ENCODE peak calls at places on chromosomes 16 and 17, in ten cellular contexts. One of them, this sample, is unnamed.

GRCh38 chr17:27960183-27960589 is 67.0 kb upstream of the LYRM9 start:
- DNase-seq in mucosa of gallbladder: no peak
- DNase-seq in T-cell: no peak
- DNase-seq in psoas muscle: no peak
- DNase-seq in glomerular endothelial cell: no peak
- DNase-seq in NCI-H2081: no peak
- DNase-seq in stimulated activated effector memory CD8-positive, alpha-beta T cell treated with anti-CD3 and anti-CD28 coated beads, Interleukin-12 subunit alpha, Interleukin-12 subunit beta, amount 100 ng/mL, for 72 hours: no peak
- DNase-seq in C1 segment of cervical spinal cord: no peak
- DNase-seq in putamen: no peak
- DNase-seq in activated T-helper 1 cell treated with anti-CD3 and anti-CD28 coated beads, Interleukin-2, amount 50 U/mL, for 16 hours: no peak
- DNase-seq in this sample: no peak

GRCh38 chr17:50668025-50668837 is 33.5 kb downstream of the ABCC3 start:
- DNase-seq in mucosa of gallbladder: no peak
- DNase-seq in T-cell: no peak
- DNase-seq in psoas muscle: no peak
- DNase-seq in glomerular endothelial cell: no peak
- DNase-seq in NCI-H2081: no peak
- DNase-seq in stimulated activated effector memory CD8-positive, alpha-beta T cell treated with anti-CD3 and anti-CD28 coated beads, Interleukin-12 subunit alpha, Interleukin-12 subunit beta, amount 100 ng/mL, for 72 hours: no peak
- DNase-seq in C1 segment of cervical spinal cord: no peak
- DNase-seq in putamen: no peak
- DNase-seq in activated T-helper 1 cell treated with anti-CD3 and anti-CD28 coated beads, Interleukin-2, amount 50 U/mL, for 16 hours: no peak
- DNase-seq in this sample: no peak

GRCh38 chr17:2336215-2337151 is at the start of gene TSR1:
- DNase-seq in mucosa of gallbladder: peak
- DNase-seq in T-cell: peak
- DNase-seq in psoas muscle: peak
- DNase-seq in glomerular endothelial cell: no peak
- DNase-seq in NCI-H2081: peak
- DNase-seq in stimulated activated effector memory CD8-positive, alpha-beta T cell treated with anti-CD3 and anti-CD28 coated beads, Interleukin-12 subunit alpha, Interleukin-12 subunit beta, amount 100 ng/mL, for 72 hours: peak
- DNase-seq in C1 segment of cervical spinal cord: peak
- DNase-seq in putamen: peak
- DNase-seq in activated T-helper 1 cell treated with anti-CD3 and anti-CD28 coated beads, Interleukin-2, amount 50 U/mL, for 16 hours: peak
- DNase-seq in this sample: peak

GRCh38 chr17:5446786-5447185 is 7.8 kb upstream of the C1QBP start:
- DNase-seq in mucosa of gallbladder: no peak
- DNase-seq in T-cell: no peak
- DNase-seq in psoas muscle: no peak
- DNase-seq in glomerular endothelial cell: no peak
- DNase-seq in NCI-H2081: no peak
- DNase-seq in stimulated activated effector memory CD8-positive, alpha-beta T cell treated with anti-CD3 and anti-CD28 coated beads, Interleukin-12 subunit alpha, Interleukin-12 subunit beta, amount 100 ng/mL, for 72 hours: no peak
- DNase-seq in C1 segment of cervical spinal cord: peak
- DNase-seq in putamen: peak
- DNase-seq in activated T-helper 1 cell treated with anti-CD3 and anti-CD28 coated beads, Interleukin-2, amount 50 U/mL, for 16 hours: no peak
- DNase-seq in this sample: no peak

GRCh38 chr17:67227488-67227887 is 17.5 kb downstream of the HELZ start:
- DNase-seq in mucosa of gallbladder: no peak
- DNase-seq in T-cell: no peak
- DNase-seq in psoas muscle: no peak
- DNase-seq in glomerular endothelial cell: no peak
- DNase-seq in NCI-H2081: no peak
- DNase-seq in stimulated activated effector memory CD8-positive, alpha-beta T cell treated with anti-CD3 and anti-CD28 coated beads, Interleukin-12 subunit alpha, Interleukin-12 subunit beta, amount 100 ng/mL, for 72 hours: no peak
- DNase-seq in C1 segment of cervical spinal cord: no peak
- DNase-seq in putamen: no peak
- DNase-seq in activated T-helper 1 cell treated with anti-CD3 and anti-CD28 coated beads, Interleukin-2, amount 50 U/mL, for 16 hours: no peak
- DNase-seq in this sample: no peak

GRCh38 chr16:47069291-47069690 is 74.5 kb downstream of the NETO2 start:
- DNase-seq in mucosa of gallbladder: no peak
- DNase-seq in T-cell: no peak
- DNase-seq in psoas muscle: no peak
- DNase-seq in glomerular endothelial cell: no peak
- DNase-seq in NCI-H2081: no peak
- DNase-seq in stimulated activated effector memory CD8-positive, alpha-beta T cell treated with anti-CD3 and anti-CD28 coated beads, Interleukin-12 subunit alpha, Interleukin-12 subunit beta, amount 100 ng/mL, for 72 hours: no peak
- DNase-seq in C1 segment of cervical spinal cord: no peak
- DNase-seq in putamen: no peak
- DNase-seq in activated T-helper 1 cell treated with anti-CD3 and anti-CD28 coated beads, Interleukin-2, amount 50 U/mL, for 16 hours: no peak
- DNase-seq in this sample: no peak

GRCh38 chr17:1871743-1872142 is 41.9 kb downstream of the RPA1 start:
- DNase-seq in mucosa of gallbladder: no peak
- DNase-seq in T-cell: peak
- DNase-seq in psoas muscle: no peak
- DNase-seq in glomerular endothelial cell: no peak
- DNase-seq in NCI-H2081: no peak
- DNase-seq in stimulated activated effector memory CD8-positive, alpha-beta T cell treated with anti-CD3 and anti-CD28 coated beads, Interleukin-12 subunit alpha, Interleukin-12 subunit beta, amount 100 ng/mL, for 72 hours: no peak
- DNase-seq in C1 segment of cervical spinal cord: no peak
- DNase-seq in putamen: no peak
- DNase-seq in activated T-helper 1 cell treated with anti-CD3 and anti-CD28 coated beads, Interleukin-2, amount 50 U/mL, for 16 hours: no peak
- DNase-seq in this sample: no peak

GRCh38 chr16:54447606-54448440 is 161.2 kb upstream of the IRX3 start:
- DNase-seq in mucosa of gallbladder: no peak
- DNase-seq in T-cell: no peak
- DNase-seq in psoas muscle: no peak
- DNase-seq in glomerular endothelial cell: no peak
- DNase-seq in NCI-H2081: no peak
- DNase-seq in stimulated activated effector memory CD8-positive, alpha-beta T cell treated with anti-CD3 and anti-CD28 coated beads, Interleukin-12 subunit alpha, Interleukin-12 subunit beta, amount 100 ng/mL, for 72 hours: no peak
- DNase-seq in C1 segment of cervical spinal cord: no peak
- DNase-seq in putamen: peak
- DNase-seq in activated T-helper 1 cell treated with anti-CD3 and anti-CD28 coated beads, Interleukin-2, amount 50 U/mL, for 16 hours: no peak
- DNase-seq in this sample: no peak

GRCh38 chr17:81967533-81968395 is 6.8 kb upstream of the NOTUM start:
- DNase-seq in mucosa of gallbladder: peak
- DNase-seq in T-cell: peak
- DNase-seq in psoas muscle: peak
- DNase-seq in glomerular endothelial cell: no peak
- DNase-seq in NCI-H2081: no peak
- DNase-seq in stimulated activated effector memory CD8-positive, alpha-beta T cell treated with anti-CD3 and anti-CD28 coated beads, Interleukin-12 subunit alpha, Interleukin-12 subunit beta, amount 100 ng/mL, for 72 hours: peak
- DNase-seq in C1 segment of cervical spinal cord: peak
- DNase-seq in putamen: peak
- DNase-seq in activated T-helper 1 cell treated with anti-CD3 and anti-CD28 coated beads, Interleukin-2, amount 50 U/mL, for 16 hours: peak
- DNase-seq in this sample: no peak

GRCh38 chr16:86037999-86038922 is 139.3 kb downstream of the IRF8 start:
- DNase-seq in mucosa of gallbladder: no peak
- DNase-seq in T-cell: no peak
- DNase-seq in psoas muscle: no peak
- DNase-seq in glomerular endothelial cell: no peak
- DNase-seq in NCI-H2081: no peak
- DNase-seq in stimulated activated effector memory CD8-positive, alpha-beta T cell treated with anti-CD3 and anti-CD28 coated beads, Interleukin-12 subunit alpha, Interleukin-12 subunit beta, amount 100 ng/mL, for 72 hours: no peak
- DNase-seq in C1 segment of cervical spinal cord: no peak
- DNase-seq in putamen: no peak
- DNase-seq in activated T-helper 1 cell treated with anti-CD3 and anti-CD28 coated beads, Interleukin-2, amount 50 U/mL, for 16 hours: no peak
- DNase-seq in this sample: no peak

GRCh38 chr17:35743911-35744328 is 9.1 kb downstream of the GAS2L2 start:
- DNase-seq in mucosa of gallbladder: peak
- DNase-seq in T-cell: no peak
- DNase-seq in psoas muscle: no peak
- DNase-seq in glomerular endothelial cell: no peak
- DNase-seq in NCI-H2081: no peak
- DNase-seq in stimulated activated effector memory CD8-positive, alpha-beta T cell treated with anti-CD3 and anti-CD28 coated beads, Interleukin-12 subunit alpha, Interleukin-12 subunit beta, amount 100 ng/mL, for 72 hours: no peak
- DNase-seq in C1 segment of cervical spinal cord: no peak
- DNase-seq in putamen: no peak
- DNase-seq in activated T-helper 1 cell treated with anti-CD3 and anti-CD28 coated beads, Interleukin-2, amount 50 U/mL, for 16 hours: no peak
- DNase-seq in this sample: no peak

GRCh38 chr16:28098171-28098958 is 34.9 kb upstream of the GSG1L start:
- DNase-seq in mucosa of gallbladder: no peak
- DNase-seq in T-cell: no peak
- DNase-seq in psoas muscle: no peak
- DNase-seq in glomerular endothelial cell: no peak
- DNase-seq in NCI-H2081: no peak
- DNase-seq in stimulated activated effector memory CD8-positive, alpha-beta T cell treated with anti-CD3 and anti-CD28 coated beads, Interleukin-12 subunit alpha, Interleukin-12 subunit beta, amount 100 ng/mL, for 72 hours: no peak
- DNase-seq in C1 segment of cervical spinal cord: no peak
- DNase-seq in putamen: no peak
- DNase-seq in activated T-helper 1 cell treated with anti-CD3 and anti-CD28 coated beads, Interleukin-2, amount 50 U/mL, for 16 hours: no peak
- DNase-seq in this sample: no peak

GRCh38 chr16:13038591-13038990 is 137.2 kb downstream of the SHISA9 start:
- DNase-seq in mucosa of gallbladder: no peak
- DNase-seq in T-cell: no peak
- DNase-seq in psoas muscle: no peak
- DNase-seq in glomerular endothelial cell: no peak
- DNase-seq in NCI-H2081: no peak
- DNase-seq in stimulated activated effector memory CD8-positive, alpha-beta T cell treated with anti-CD3 and anti-CD28 coated beads, Interleukin-12 subunit alpha, Interleukin-12 subunit beta, amount 100 ng/mL, for 72 hours: no peak
- DNase-seq in C1 segment of cervical spinal cord: no peak
- DNase-seq in putamen: no peak
- DNase-seq in activated T-helper 1 cell treated with anti-CD3 and anti-CD28 coated beads, Interleukin-2, amount 50 U/mL, for 16 hours: no peak
- DNase-seq in this sample: no peak

GRCh38 chr17:82737981-82738877 is 2.8 kb downstream of the FN3K start:
- DNase-seq in mucosa of gallbladder: no peak
- DNase-seq in T-cell: no peak
- DNase-seq in psoas muscle: peak
- DNase-seq in glomerular endothelial cell: no peak
- DNase-seq in NCI-H2081: no peak
- DNase-seq in stimulated activated effector memory CD8-positive, alpha-beta T cell treated with anti-CD3 and anti-CD28 coated beads, Interleukin-12 subunit alpha, Interleukin-12 subunit beta, amount 100 ng/mL, for 72 hours: no peak
- DNase-seq in C1 segment of cervical spinal cord: peak
- DNase-seq in putamen: peak
- DNase-seq in activated T-helper 1 cell treated with anti-CD3 and anti-CD28 coated beads, Interleukin-2, amount 50 U/mL, for 16 hours: no peak
- DNase-seq in this sample: no peak

GRCh38 chr17:2701996-2702741 is 9.4 kb downstream of the CLUH start:
- DNase-seq in mucosa of gallbladder: no peak
- DNase-seq in T-cell: no peak
- DNase-seq in psoas muscle: peak
- DNase-seq in glomerular endothelial cell: no peak
- DNase-seq in NCI-H2081: no peak
- DNase-seq in stimulated activated effector memory CD8-positive, alpha-beta T cell treated with anti-CD3 and anti-CD28 coated beads, Interleukin-12 subunit alpha, Interleukin-12 subunit beta, amount 100 ng/mL, for 72 hours: no peak
- DNase-seq in C1 segment of cervical spinal cord: no peak
- DNase-seq in putamen: no peak
- DNase-seq in activated T-helper 1 cell treated with anti-CD3 and anti-CD28 coated beads, Interleukin-2, amount 50 U/mL, for 16 hours: no peak
- DNase-seq in this sample: no peak

GRCh38 chr16:53129281-53130192 is 74.7 kb downstream of the CHD9 start:
- DNase-seq in mucosa of gallbladder: no peak
- DNase-seq in T-cell: no peak
- DNase-seq in psoas muscle: no peak
- DNase-seq in glomerular endothelial cell: no peak
- DNase-seq in NCI-H2081: no peak
- DNase-seq in stimulated activated effector memory CD8-positive, alpha-beta T cell treated with anti-CD3 and anti-CD28 coated beads, Interleukin-12 subunit alpha, Interleukin-12 subunit beta, amount 100 ng/mL, for 72 hours: no peak
- DNase-seq in C1 segment of cervical spinal cord: no peak
- DNase-seq in putamen: peak
- DNase-seq in activated T-helper 1 cell treated with anti-CD3 and anti-CD28 coated beads, Interleukin-2, amount 50 U/mL, for 16 hours: no peak
- DNase-seq in this sample: no peak

GRCh38 chr17:36608794-36609497 is 7.6 kb downstream of the MRM1 start:
- DNase-seq in mucosa of gallbladder: peak
- DNase-seq in T-cell: no peak
- DNase-seq in psoas muscle: peak
- DNase-seq in glomerular endothelial cell: no peak
- DNase-seq in NCI-H2081: peak
- DNase-seq in stimulated activated effector memory CD8-positive, alpha-beta T cell treated with anti-CD3 and anti-CD28 coated beads, Interleukin-12 subunit alpha, Interleukin-12 subunit beta, amount 100 ng/mL, for 72 hours: no peak
- DNase-seq in C1 segment of cervical spinal cord: no peak
- DNase-seq in putamen: no peak
- DNase-seq in activated T-helper 1 cell treated with anti-CD3 and anti-CD28 coated beads, Interleukin-2, amount 50 U/mL, for 16 hours: no peak
- DNase-seq in this sample: no peak

GRCh38 chr16:27598921-27599565 is 49.1 kb downstream of the KATNIP start:
- DNase-seq in mucosa of gallbladder: no peak
- DNase-seq in T-cell: no peak
- DNase-seq in psoas muscle: no peak
- DNase-seq in glomerular endothelial cell: no peak
- DNase-seq in NCI-H2081: no peak
- DNase-seq in stimulated activated effector memory CD8-positive, alpha-beta T cell treated with anti-CD3 and anti-CD28 coated beads, Interleukin-12 subunit alpha, Interleukin-12 subunit beta, amount 100 ng/mL, for 72 hours: no peak
- DNase-seq in C1 segment of cervical spinal cord: no peak
- DNase-seq in putamen: no peak
- DNase-seq in activated T-helper 1 cell treated with anti-CD3 and anti-CD28 coated beads, Interleukin-2, amount 50 U/mL, for 16 hours: no peak
- DNase-seq in this sample: no peak

GRCh38 chr16:66878067-66878466 is 2.2 kb upstream of the PDP2 start:
- DNase-seq in mucosa of gallbladder: no peak
- DNase-seq in T-cell: no peak
- DNase-seq in psoas muscle: no peak
- DNase-seq in glomerular endothelial cell: no peak
- DNase-seq in NCI-H2081: no peak
- DNase-seq in stimulated activated effector memory CD8-positive, alpha-beta T cell treated with anti-CD3 and anti-CD28 coated beads, Interleukin-12 subunit alpha, Interleukin-12 subunit beta, amount 100 ng/mL, for 72 hours: peak
- DNase-seq in C1 segment of cervical spinal cord: no peak
- DNase-seq in putamen: no peak
- DNase-seq in activated T-helper 1 cell treated with anti-CD3 and anti-CD28 coated beads, Interleukin-2, amount 50 U/mL, for 16 hours: peak
- DNase-seq in this sample: no peak

GRCh38 chr17:29659155-29659554 is 36.4 kb upstream of the CORO6 start:
- DNase-seq in mucosa of gallbladder: no peak
- DNase-seq in T-cell: no peak
- DNase-seq in psoas muscle: no peak
- DNase-seq in glomerular endothelial cell: no peak
- DNase-seq in NCI-H2081: no peak
- DNase-seq in stimulated activated effector memory CD8-positive, alpha-beta T cell treated with anti-CD3 and anti-CD28 coated beads, Interleukin-12 subunit alpha, Interleukin-12 subunit beta, amount 100 ng/mL, for 72 hours: no peak
- DNase-seq in C1 segment of cervical spinal cord: no peak
- DNase-seq in putamen: no peak
- DNase-seq in activated T-helper 1 cell treated with anti-CD3 and anti-CD28 coated beads, Interleukin-2, amount 50 U/mL, for 16 hours: no peak
- DNase-seq in this sample: no peak

GRCh38 chr16:72169708-72170107 is 2.2 kb downstream of the PMFBP1 start:
- DNase-seq in mucosa of gallbladder: no peak
- DNase-seq in T-cell: no peak
- DNase-seq in psoas muscle: no peak
- DNase-seq in glomerular endothelial cell: no peak
- DNase-seq in NCI-H2081: no peak
- DNase-seq in stimulated activated effector memory CD8-positive, alpha-beta T cell treated with anti-CD3 and anti-CD28 coated beads, Interleukin-12 subunit alpha, Interleukin-12 subunit beta, amount 100 ng/mL, for 72 hours: no peak
- DNase-seq in C1 segment of cervical spinal cord: no peak
- DNase-seq in putamen: no peak
- DNase-seq in activated T-helper 1 cell treated with anti-CD3 and anti-CD28 coated beads, Interleukin-2, amount 50 U/mL, for 16 hours: no peak
- DNase-seq in this sample: no peak

GRCh38 chr17:31517524-31517923 is 126.0 kb downstream of the RAB11FIP4 start:
- DNase-seq in mucosa of gallbladder: no peak
- DNase-seq in T-cell: no peak
- DNase-seq in psoas muscle: no peak
- DNase-seq in glomerular endothelial cell: no peak
- DNase-seq in NCI-H2081: no peak
- DNase-seq in stimulated activated effector memory CD8-positive, alpha-beta T cell treated with anti-CD3 and anti-CD28 coated beads, Interleukin-12 subunit alpha, Interleukin-12 subunit beta, amount 100 ng/mL, for 72 hours: no peak
- DNase-seq in C1 segment of cervical spinal cord: no peak
- DNase-seq in putamen: no peak
- DNase-seq in activated T-helper 1 cell treated with anti-CD3 and anti-CD28 coated beads, Interleukin-2, amount 50 U/mL, for 16 hours: no peak
- DNase-seq in this sample: no peak

GRCh38 chr17:68424861-68425260 is 32.4 kb downstream of the WIPI1 start:
- DNase-seq in mucosa of gallbladder: no peak
- DNase-seq in T-cell: no peak
- DNase-seq in psoas muscle: no peak
- DNase-seq in glomerular endothelial cell: no peak
- DNase-seq in NCI-H2081: no peak
- DNase-seq in stimulated activated effector memory CD8-positive, alpha-beta T cell treated with anti-CD3 and anti-CD28 coated beads, Interleukin-12 subunit alpha, Interleukin-12 subunit beta, amount 100 ng/mL, for 72 hours: no peak
- DNase-seq in C1 segment of cervical spinal cord: no peak
- DNase-seq in putamen: no peak
- DNase-seq in activated T-helper 1 cell treated with anti-CD3 and anti-CD28 coated beads, Interleukin-2, amount 50 U/mL, for 16 hours: no peak
- DNase-seq in this sample: no peak

GRCh38 chr17:39376434-39376833 is 25.0 kb downstream of the FBXL20 start:
- DNase-seq in mucosa of gallbladder: no peak
- DNase-seq in T-cell: no peak
- DNase-seq in psoas muscle: no peak
- DNase-seq in glomerular endothelial cell: no peak
- DNase-seq in NCI-H2081: no peak
- DNase-seq in stimulated activated effector memory CD8-positive, alpha-beta T cell treated with anti-CD3 and anti-CD28 coated beads, Interleukin-12 subunit alpha, Interleukin-12 subunit beta, amount 100 ng/mL, for 72 hours: no peak
- DNase-seq in C1 segment of cervical spinal cord: no peak
- DNase-seq in putamen: no peak
- DNase-seq in activated T-helper 1 cell treated with anti-CD3 and anti-CD28 coated beads, Interleukin-2, amount 50 U/mL, for 16 hours: no peak
- DNase-seq in this sample: no peak

GRCh38 chr16:51685498-51685897 is 534.4 kb upstream of the SALL1 start:
- DNase-seq in mucosa of gallbladder: no peak
- DNase-seq in T-cell: no peak
- DNase-seq in psoas muscle: no peak
- DNase-seq in glomerular endothelial cell: no peak
- DNase-seq in NCI-H2081: no peak
- DNase-seq in stimulated activated effector memory CD8-positive, alpha-beta T cell treated with anti-CD3 and anti-CD28 coated beads, Interleukin-12 subunit alpha, Interleukin-12 subunit beta, amount 100 ng/mL, for 72 hours: no peak
- DNase-seq in C1 segment of cervical spinal cord: no peak
- DNase-seq in putamen: no peak
- DNase-seq in activated T-helper 1 cell treated with anti-CD3 and anti-CD28 coated beads, Interleukin-2, amount 50 U/mL, for 16 hours: no peak
- DNase-seq in this sample: no peak

GRCh38 chr16:21186326-21186691 is 25.1 kb downstream of the ZP2 start:
- DNase-seq in mucosa of gallbladder: no peak
- DNase-seq in T-cell: no peak
- DNase-seq in psoas muscle: no peak
- DNase-seq in glomerular endothelial cell: no peak
- DNase-seq in NCI-H2081: no peak
- DNase-seq in stimulated activated effector memory CD8-positive, alpha-beta T cell treated with anti-CD3 and anti-CD28 coated beads, Interleukin-12 subunit alpha, Interleukin-12 subunit beta, amount 100 ng/mL, for 72 hours: no peak
- DNase-seq in C1 segment of cervical spinal cord: no peak
- DNase-seq in putamen: no peak
- DNase-seq in activated T-helper 1 cell treated with anti-CD3 and anti-CD28 coated beads, Interleukin-2, amount 50 U/mL, for 16 hours: no peak
- DNase-seq in this sample: no peak

GRCh38 chr17:75471207-75471606 is 14.8 kb downstream of the TMEM94 start:
- DNase-seq in mucosa of gallbladder: no peak
- DNase-seq in T-cell: no peak
- DNase-seq in psoas muscle: no peak
- DNase-seq in glomerular endothelial cell: no peak
- DNase-seq in NCI-H2081: no peak
- DNase-seq in stimulated activated effector memory CD8-positive, alpha-beta T cell treated with anti-CD3 and anti-CD28 coated beads, Interleukin-12 subunit alpha, Interleukin-12 subunit beta, amount 100 ng/mL, for 72 hours: no peak
- DNase-seq in C1 segment of cervical spinal cord: no peak
- DNase-seq in putamen: no peak
- DNase-seq in activated T-helper 1 cell treated with anti-CD3 and anti-CD28 coated beads, Interleukin-2, amount 50 U/mL, for 16 hours: no peak
- DNase-seq in this sample: no peak

GRCh38 chr16:1054660-1055556 is 17.6 kb upstream of the SSTR5 start:
- DNase-seq in mucosa of gallbladder: peak
- DNase-seq in T-cell: no peak
- DNase-seq in psoas muscle: peak
- DNase-seq in glomerular endothelial cell: no peak
- DNase-seq in NCI-H2081: no peak
- DNase-seq in stimulated activated effector memory CD8-positive, alpha-beta T cell treated with anti-CD3 and anti-CD28 coated beads, Interleukin-12 subunit alpha, Interleukin-12 subunit beta, amount 100 ng/mL, for 72 hours: peak
- DNase-seq in C1 segment of cervical spinal cord: no peak
- DNase-seq in putamen: peak
- DNase-seq in activated T-helper 1 cell treated with anti-CD3 and anti-CD28 coated beads, Interleukin-2, amount 50 U/mL, for 16 hours: no peak
- DNase-seq in this sample: no peak